ENCODE peak calls at places on chromosome 6, in ten cellular contexts. M, K, O, W, C, T, S, I, E and J are unnamed samples.

GRCh38 chr6:148325316-148326068 is 17.1 kb upstream of the SASH1 start:
- DNase-seq in M (no peak), K (no peak), O (no peak), W (no peak), C (no peak), T (no peak), S (no peak), I (no peak), E (no peak), J (no peak)

GRCh38 chr6:12164508-12164770 is 125.7 kb upstream of the EDN1 start:
- DNase-seq in M (no peak), K (no peak), O (no peak), W (no peak), C (no peak), T (no peak), S (no peak), I (no peak), E (no peak), J (no peak)

GRCh38 chr6:158283304-158284005 is 28.8 kb upstream of the TULP4 start:
- DNase-seq in M (no peak), K (no peak), O (no peak), W (peak; percentile 60), C (peak; percentile 9), T (no peak), S (no peak), I (no peak), E (no peak), J (no peak)

GRCh38 chr6:35417979-35418661 is 34.0 kb upstream of the FANCE start:
- DNase-seq in M (no peak), K (peak; percentile 95), O (no peak), W (no peak), C (no peak), T (no peak), S (no peak), I (no peak), E (no peak), J (no peak)

GRCh38 chr6:14540859-14541540 is 423.4 kb downstream of the CD83 start:
- DNase-seq in M (no peak), K (no peak), O (no peak), W (peak; percentile 48), C (no peak), T (no peak), S (no peak), I (no peak), E (no peak), J (no peak)

GRCh38 chr6:10410214-10410873 is 4.5 kb downstream of the TFAP2A start:
- DNase-seq in M (no peak), K (no peak), O (no peak), W (no peak), C (no peak), T (peak; percentile 9), S (no peak), I (no peak), E (no peak), J (no peak)

GRCh38 chr6:28281288-28282064 is at the start of gene PGBD1:
- DNase-seq in M (peak; percentile 89), K (peak; percentile 53), O (peak; percentile 9), W (peak; percentile 88), C (peak; percentile 6), T (peak; percentile 86), S (peak; percentile 58), I (peak; percentile 72), E (peak; percentile 7), J (peak; percentile 67)

GRCh38 chr6:90033872-90034271 is 139.6 kb downstream of the GJA10 start:
- DNase-seq in M (no peak), K (no peak), O (no peak), W (no peak), C (no peak), T (no peak), S (no peak), I (no peak), E (no peak), J (no peak)

GRCh38 chr6:12845224-12846004 is 128.8 kb downstream of the PHACTR1 start:
- DNase-seq in M (no peak), K (no peak), O (no peak), W (no peak), C (no peak), T (no peak), S (no peak), I (no peak), E (no peak), J (no peak)

GRCh38 chr6:32852844-32853540 is 512 bp downstream of the TAP1 start:
- DNase-seq in M (peak; percentile 62), K (peak; percentile 67), O (peak; percentile 58), W (peak; percentile 42), C (peak; percentile 57), T (peak; percentile 64), S (peak; percentile 72), I (no peak), E (peak; percentile 30), J (no peak)

GRCh38 chr6:3231213-3232016 is 4.0 kb upstream of the TUBB2B start:
- DNase-seq in M (peak; percentile 66), K (peak; percentile 84), O (no peak), W (peak; percentile 75), C (no peak), T (peak; percentile 81), S (no peak), I (peak; percentile 85), E (no peak), J (peak; percentile 71)

GRCh38 chr6:36851632-36852031 is 12.4 kb upstream of the CPNE5 start:
- DNase-seq in M (no peak), K (no peak), O (no peak), W (no peak), C (no peak), T (no peak), S (no peak), I (no peak), E (no peak), J (no peak)

GRCh38 chr6:106050538-106050937 is 35.6 kb upstream of the PRDM1 start:
- DNase-seq in M (no peak), K (no peak), O (no peak), W (no peak), C (no peak), T (no peak), S (no peak), I (no peak), E (no peak), J (no peak)

GRCh38 chr6:28258877-28259777 is at the start of gene NKAPL:
- DNase-seq in M (peak; percentile 91), K (peak; percentile 63), O (no peak), W (peak; percentile 34), C (no peak), T (no peak), S (no peak), I (no peak), E (peak; percentile 9), J (no peak)

GRCh38 chr6:165985926-165986646 is 181.6 kb downstream of the TBXT start:
- DNase-seq in M (no peak), K (no peak), O (no peak), W (no peak), C (no peak), T (no peak), S (no peak), I (no peak), E (no peak), J (no peak)

GRCh38 chr6:166877906-166878305 is 78.4 kb downstream of the RNASET2 start:
- DNase-seq in M (no peak), K (no peak), O (no peak), W (no peak), C (no peak), T (peak; percentile 24), S (no peak), I (no peak), E (no peak), J (no peak)

GRCh38 chr6:111653434-111653833 is 47.8 kb upstream of the TRAF3IP2 start:
- DNase-seq in M (no peak), K (no peak), O (no peak), W (no peak), C (no peak), T (no peak), S (no peak), I (no peak), E (no peak), J (no peak)

GRCh38 chr6:148735996-148736395 is 10.8 kb upstream of the UST start:
- DNase-seq in M (no peak), K (no peak), O (no peak), W (no peak), C (no peak), T (no peak), S (no peak), I (no peak), E (no peak), J (no peak)

GRCh38 chr6:161482517-161482903 is 208.6 kb upstream of the AGPAT4 start:
- DNase-seq in M (no peak), K (no peak), O (no peak), W (no peak), C (no peak), T (no peak), S (no peak), I (no peak), E (no peak), J (no peak)

GRCh38 chr6:44642870-44643522 is 255.5 kb downstream of the CDC5L start:
- DNase-seq in M (no peak), K (no peak), O (no peak), W (no peak), C (no peak), T (no peak), S (no peak), I (no peak), E (no peak), J (peak; percentile 13)

GRCh38 chr6:125947581-125947980 is 9.0 kb upstream of the HINT3 start:
- DNase-seq in M (no peak), K (no peak), O (no peak), W (no peak), C (no peak), T (no peak), S (no peak), I (no peak), E (no peak), J (no peak)

GRCh38 chr6:155349956-155350355 is 35.7 kb upstream of the TFB1M start:
- DNase-seq in M (no peak), K (no peak), O (no peak), W (no peak), C (no peak), T (no peak), S (no peak), I (no peak), E (no peak), J (no peak)

GRCh38 chr6:6875818-6876470 is 231.8 kb upstream of the RREB1 start:
- DNase-seq in M (no peak), K (no peak), O (no peak), W (no peak), C (no peak), T (peak; percentile 7), S (no peak), I (no peak), E (no peak), J (no peak)